ENCODE peak calls at places on chromosomes 1 and 21, in four cellular contexts. One of them, this sample, is unnamed.

GRCh38 chr1:41672173-41672572 is 187.7 kb upstream of the EDN2 start:
- DNase-seq in K562: no peak
- DNase-seq in HepG2: no peak
- DNase-seq in WTC11: no peak
- DNase-seq in this sample: no peak

GRCh38 chr1:110440877-110441276 is 10.1 kb upstream of the PROK1 start:
- DNase-seq in HepG2: no peak
- DNase-seq in WTC11: no peak
- DNase-seq in K562: no peak
- DNase-seq in this sample: no peak

GRCh38 chr1:193443886-193444285 is 257.5 kb upstream of the B3GALT2 start:
- DNase-seq in WTC11: no peak
- DNase-seq in K562: no peak
- DNase-seq in HepG2: no peak
- DNase-seq in this sample: no peak

GRCh38 chr1:116066868-116067563 is 44.2 kb upstream of the MAB21L3 start:
- DNase-seq in HepG2: no peak
- DNase-seq in K562: no peak
- DNase-seq in WTC11: no peak
- DNase-seq in this sample: no peak

GRCh38 chr1:29972664-29973063 is 736.3 kb downstream of the PTPRU start:
- DNase-seq in WTC11: no peak
- DNase-seq in HepG2: no peak
- DNase-seq in K562: no peak
- DNase-seq in this sample: no peak

GRCh38 chr21:45149021-45149420 is 74.6 kb downstream of the ADARB1 start:
- DNase-seq in K562: no peak
- DNase-seq in HepG2: no peak
- DNase-seq in WTC11: no peak
- DNase-seq in this sample: no peak

GRCh38 chr1:23525558-23526174 is 5.4 kb downstream of the E2F2 start:
- DNase-seq in HepG2: no peak
- DNase-seq in WTC11: no peak
- DNase-seq in K562: no peak
- DNase-seq in this sample: no peak

GRCh38 chr1:46522184-46522968 is 29.1 kb downstream of the KNCN start:
- DNase-seq in HepG2: no peak
- DNase-seq in K562: peak; percentile 91
- DNase-seq in WTC11: no peak
- DNase-seq in this sample: no peak

GRCh38 chr1:39167632-39168209 is 36.8 kb upstream of the MACF1 start:
- DNase-seq in WTC11: no peak
- DNase-seq in HepG2: peak; percentile 83
- DNase-seq in K562: peak; percentile 93
- DNase-seq in this sample: no peak

GRCh38 chr1:244419004-244419403 is 32.7 kb downstream of the ADSS2 start:
- DNase-seq in WTC11: no peak
- DNase-seq in HepG2: no peak
- DNase-seq in K562: no peak
- DNase-seq in this sample: no peak

GRCh38 chr1:70331962-70332361 is 22.6 kb downstream of the ANKRD13C start:
- DNase-seq in K562: no peak
- DNase-seq in HepG2: no peak
- DNase-seq in WTC11: no peak
- DNase-seq in this sample: no peak

GRCh38 chr1:84061336-84061735 is 62.4 kb upstream of the TTLL7 start:
- DNase-seq in K562: no peak
- DNase-seq in WTC11: no peak
- DNase-seq in HepG2: no peak
- DNase-seq in this sample: no peak

GRCh38 chr1:62218603-62219002 is 24.0 kb downstream of the L1TD1 start:
- DNase-seq in WTC11: no peak
- DNase-seq in HepG2: no peak
- DNase-seq in K562: no peak
- DNase-seq in this sample: no peak

GRCh38 chr1:92485374-92486250 is 1.1 kb downstream of the GFI1 start:
- DNase-seq in WTC11: peak; percentile 80
- DNase-seq in K562: peak; percentile 69
- DNase-seq in HepG2: peak; percentile 49
- DNase-seq in this sample: no peak

GRCh38 chr1:70314706-70315304 is 39.7 kb downstream of the ANKRD13C start:
- DNase-seq in K562: no peak
- DNase-seq in WTC11: no peak
- DNase-seq in HepG2: no peak
- DNase-seq in this sample: no peak

GRCh38 chr21:45228656-45229240 is 58.9 kb downstream of the POFUT2 start:
- DNase-seq in K562: no peak
- DNase-seq in WTC11: no peak
- DNase-seq in HepG2: no peak
- DNase-seq in this sample: no peak

GRCh38 chr1:18967066-18967690 is 10.7 kb upstream of the IFFO2 start:
- DNase-seq in WTC11: no peak
- DNase-seq in K562: no peak
- DNase-seq in HepG2: no peak
- DNase-seq in this sample: no peak

GRCh38 chr1:7589774-7590425 is 181.2 kb upstream of the VAMP3 start:
- DNase-seq in WTC11: no peak
- DNase-seq in HepG2: no peak
- DNase-seq in K562: no peak
- DNase-seq in this sample: no peak

GRCh38 chr1:66400660-66401059 is 133.3 kb upstream of the SGIP1 start:
- DNase-seq in WTC11: no peak
- DNase-seq in K562: no peak
- DNase-seq in HepG2: no peak
- DNase-seq in this sample: no peak

GRCh38 chr1:220487297-220487820 is 40.6 kb upstream of the MARK1 start:
- DNase-seq in K562: no peak
- DNase-seq in WTC11: no peak
- DNase-seq in HepG2: no peak
- DNase-seq in this sample: no peak

GRCh38 chr1:41838266-41838665 is 80.5 kb downstream of the HIVEP3 start:
- DNase-seq in WTC11: no peak
- DNase-seq in K562: no peak
- DNase-seq in HepG2: no peak
- DNase-seq in this sample: no peak

GRCh38 chr1:215002471-215002870 is 80.1 kb upstream of the KCNK2 start:
- DNase-seq in K562: no peak
- DNase-seq in WTC11: no peak
- DNase-seq in HepG2: no peak
- DNase-seq in this sample: no peak

GRCh38 chr21:42302794-42303193 is 12.4 kb downstream of the TFF3 start:
- DNase-seq in HepG2: no peak
- DNase-seq in WTC11: peak; percentile 1
- DNase-seq in K562: no peak
- DNase-seq in this sample: no peak

GRCh38 chr1:214006845-214007244 is 19.1 kb downstream of the PROX1 start:
- DNase-seq in HepG2: no peak
- DNase-seq in K562: no peak
- DNase-seq in WTC11: no peak
- DNase-seq in this sample: no peak

GRCh38 chr1:205444300-205444930 is 11.4 kb downstream of the BLACAT1 start:
- DNase-seq in WTC11: no peak
- DNase-seq in K562: peak; percentile 28
- DNase-seq in HepG2: no peak
- DNase-seq in this sample: no peak

GRCh38 chr1:211135342-211135950 is 1.5 kb upstream of the KCNH1 start:
- DNase-seq in K562: peak; percentile 20
- DNase-seq in WTC11: no peak
- DNase-seq in HepG2: peak; percentile 29
- DNase-seq in this sample: peak; percentile 9

GRCh38 chr1:59879556-59879955 is 47.0 kb downstream of the CYP2J2 start:
- DNase-seq in WTC11: peak; percentile 73
- DNase-seq in HepG2: peak; percentile 65
- DNase-seq in K562: peak; percentile 21
- DNase-seq in this sample: no peak

GRCh38 chr1:192810253-192810880 is 1.5 kb downstream of the RGS2 start:
- DNase-seq in HepG2: no peak
- DNase-seq in WTC11: no peak
- DNase-seq in K562: no peak
- DNase-seq in this sample: no peak

GRCh38 chr1:38586993-38587646 is 272.5 kb downstream of the RRAGC start:
- DNase-seq in HepG2: peak; percentile 26
- DNase-seq in WTC11: peak; percentile 84
- DNase-seq in K562: peak; percentile 88
- DNase-seq in this sample: peak; percentile 17

GRCh38 chr1:109426278-109427170 is at the start of gene PSMA5:
- DNase-seq in K562: peak; percentile 98
- DNase-seq in WTC11: peak; percentile 93
- DNase-seq in HepG2: peak; percentile 99
- DNase-seq in this sample: peak; percentile 99

GRCh38 chr1:7783178-7783711 is 846 bp upstream of the PER3 start:
- DNase-seq in WTC11: peak; percentile 76
- DNase-seq in HepG2: peak; percentile 49
- DNase-seq in K562: peak; percentile 85
- DNase-seq in this sample: no peak

GRCh38 chr1:179230251-179230650 is 774 bp upstream of the ABL2 start:
- DNase-seq in WTC11: no peak
- DNase-seq in K562: no peak
- DNase-seq in HepG2: no peak
- DNase-seq in this sample: no peak

GRCh38 chr21:34974162-34974981 is 74.7 kb downstream of the RUNX1 start:
- DNase-seq in HepG2: peak; percentile 46
- DNase-seq in WTC11: no peak
- DNase-seq in K562: no peak
- DNase-seq in this sample: peak; percentile 73

GRCh38 chr1:12040457-12041051 is 21.3 kb downstream of the MIIP start:
- DNase-seq in WTC11: no peak
- DNase-seq in K562: peak; percentile 37
- DNase-seq in HepG2: no peak
- DNase-seq in this sample: peak; percentile 79

GRCh38 chr1:109763646-109764415 is at the start of gene EPS8L3:
- DNase-seq in WTC11: no peak
- DNase-seq in HepG2: peak; percentile 87
- DNase-seq in K562: no peak
- DNase-seq in this sample: no peak

GRCh38 chr1:107430540-107431228 is 289.8 kb downstream of the NTNG1 start:
- DNase-seq in WTC11: peak; percentile 24
- DNase-seq in K562: peak; percentile 26
- DNase-seq in HepG2: peak; percentile 67
- DNase-seq in this sample: peak; percentile 39

DNA sequence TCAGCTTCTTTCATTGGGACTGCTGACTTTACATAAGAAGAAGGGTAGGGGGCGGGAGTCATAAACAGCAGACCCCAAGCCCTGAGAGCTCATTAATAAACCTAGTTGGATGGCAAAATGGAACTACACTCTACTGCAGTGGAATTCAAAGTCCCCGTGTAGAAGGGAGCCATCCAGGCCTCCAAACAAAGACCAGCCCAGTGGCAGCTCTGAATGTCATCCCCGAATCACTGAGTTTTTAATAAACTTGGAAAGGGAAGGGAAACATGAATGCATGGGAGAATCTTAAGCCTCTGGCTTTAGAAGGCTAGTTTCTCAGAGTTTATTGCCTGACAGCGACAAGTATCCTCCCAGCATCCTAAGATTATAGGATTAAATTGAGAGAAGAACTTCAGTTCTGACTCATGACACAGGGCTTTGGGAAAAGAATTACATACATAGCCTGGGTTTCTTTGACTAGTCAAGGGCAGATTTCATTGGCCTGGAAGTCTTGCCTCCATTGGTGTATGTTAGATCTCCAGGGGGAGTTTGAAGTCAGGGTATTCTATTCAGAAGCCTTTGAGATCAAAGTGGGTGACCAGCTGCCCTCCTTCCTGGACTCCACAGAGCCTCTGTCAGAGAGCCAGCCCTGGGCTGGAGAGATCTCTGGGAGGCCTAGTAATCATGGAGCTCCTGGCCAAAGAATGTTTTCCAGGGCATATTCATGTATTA is 3.8 kb downstream of the ATF3 start:
- DNase-seq in HepG2: no peak
- DNase-seq in WTC11: no peak
- DNase-seq in K562: no peak
- DNase-seq in this sample: no peak
- TF ChIP-seq ETV6 in HepG2: no peak
- TF ChIP-seq ETV6 in WTC11: no peak
- TF ChIP-seq ETV6 in K562: no peak
- TF ChIP-seq ETV6 in this sample: no peak

GRCh38 chr21:15301736-15302135 is 236.9 kb upstream of the NRIP1 start:
- DNase-seq in HepG2: peak; percentile 2
- DNase-seq in K562: no peak
- DNase-seq in WTC11: no peak
- DNase-seq in this sample: no peak
- TF ChIP-seq ETV6 in HepG2: no peak
- TF ChIP-seq ETV6 in K562: no peak
- TF ChIP-seq ETV6 in WTC11: no peak
- TF ChIP-seq ETV6 in this sample: no peak

DNA sequence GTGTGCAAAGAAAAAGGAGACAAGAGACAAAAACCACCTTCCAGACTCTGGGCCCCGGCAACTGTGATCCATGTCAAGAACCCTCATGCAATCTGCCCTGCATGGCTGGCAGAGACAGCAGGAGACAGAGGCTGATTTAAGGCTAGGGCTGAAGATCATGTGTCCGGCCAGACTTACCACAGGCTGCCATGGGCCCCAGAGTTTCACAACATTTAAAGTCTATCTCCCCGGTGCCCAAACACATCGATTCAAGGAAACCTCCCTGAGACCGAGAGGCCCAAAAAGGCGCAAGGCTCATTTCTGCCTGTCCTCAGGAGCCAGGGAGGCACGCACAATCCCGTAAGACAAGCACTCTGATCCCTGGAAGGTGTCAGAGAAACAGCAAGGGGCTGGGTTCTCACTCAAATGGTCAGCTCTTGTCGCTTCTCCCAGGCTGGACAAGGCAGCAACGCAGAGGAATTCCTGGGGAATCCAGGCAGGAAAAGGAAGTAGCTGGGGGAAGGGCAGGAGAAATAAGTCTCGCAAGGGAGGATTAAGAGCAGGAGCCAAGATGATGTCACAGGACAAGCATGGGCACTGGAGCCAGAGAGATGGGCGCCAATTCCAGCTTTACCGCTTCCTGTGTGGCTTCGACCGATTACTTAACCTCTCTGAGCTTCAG is 70.7 kb downstream of the SSBP3 start:
- DNase-seq in HepG2: no peak
- DNase-seq in K562: no peak
- DNase-seq in WTC11: no peak
- DNase-seq in this sample: no peak
- TF ChIP-seq ETV6 in HepG2: no peak
- TF ChIP-seq ETV6 in K562: no peak
- TF ChIP-seq ETV6 in WTC11: no peak
- TF ChIP-seq ETV6 in this sample: no peak

GRCh38 chr1:4298333-4298732 is 356.1 kb upstream of the AJAP1 start:
- DNase-seq in HepG2: no peak
- DNase-seq in WTC11: no peak
- DNase-seq in K562: no peak
- DNase-seq in this sample: no peak
- TF ChIP-seq ETV6 in HepG2: no peak
- TF ChIP-seq ETV6 in WTC11: no peak
- TF ChIP-seq ETV6 in K562: no peak
- TF ChIP-seq ETV6 in this sample: no peak

GRCh38 chr1:226903819-226904710 is 33.6 kb downstream of the PSEN2 start:
- DNase-seq in HepG2: no peak
- DNase-seq in WTC11: no peak
- DNase-seq in K562: no peak
- DNase-seq in this sample: no peak
- TF ChIP-seq ETV6 in HepG2: no peak
- TF ChIP-seq ETV6 in WTC11: no peak
- TF ChIP-seq ETV6 in K562: no peak
- TF ChIP-seq ETV6 in this sample: no peak

This sample was measured in GM12878.